ENCODE peak calls at places on chromosomes 13 and 19, in six cellular contexts. N, U, O, Q, R and B are unnamed samples. For H3K4me1, the result is how much of the 10 kb centered on the place peaks cover.

GRCh38 chr13:53123536-53123935 is 94.9 kb downstream of the OLFM4 start:
- DNase-seq in N (no peak), U (no peak), R (no peak), O (no peak), Q (no peak), B (no peak)

GRCh38 chr19:13866463-13867046 is 10.4 kb upstream of the NANOS3 start:
- DNase-seq in N (no peak), R (no peak), U (no peak), O (no peak), Q (no peak), B (no peak)

GRCh38 chr19:43229315-43229714 is 23.9 kb upstream of the PSG4 start:
- DNase-seq in O (no peak), U (no peak), N (no peak), Q (peak), R (no peak), B (no peak)

GRCh38 chr13:34561033-34561432 is 381.0 kb upstream of the NBEA start:
- DNase-seq in R (no peak), U (no peak), N (no peak), O (no peak), Q (no peak), B (no peak)

GRCh38 chr19:30406220-30406944 is 34.2 kb downstream of the ZNF536 start:
- DNase-seq in U (no peak), O (no peak), N (no peak), R (no peak), Q (no peak), B (no peak)

GRCh38 chr13:23899555-23899954 is 2.3 kb upstream of the C1QTNF9B start:
- DNase-seq in Q (peak), O (no peak), U (no peak), R (no peak), N (peak), B (no peak)

GRCh38 chr19:51695088-51695487 is 2.0 kb downstream of the SPACA6 start:
- DNase-seq in U (no peak), Q (no peak), R (no peak), N (no peak), O (no peak), B (no peak)

GRCh38 chr19:56838930-56839664 is 1.4 kb downstream of the PEG3 start:
- DNase-seq in N (peak), U (peak), Q (no peak), O (peak), R (no peak), B (peak)

GRCh38 chr13:30111810-30112209 is 195.5 kb downstream of the KATNAL1 start:
- DNase-seq in U (no peak), O (no peak), N (no peak), Q (no peak), R (no peak), B (no peak)

GRCh38 chr13:25352806-25353205 is 19.0 kb upstream of the ATP8A2 start:
- DNase-seq in Q (no peak), O (no peak), R (no peak), U (no peak), N (no peak), B (no peak)

GRCh38 chr13:39263033-39263432 is 224.8 kb downstream of the NHLRC3 start:
- DNase-seq in N (peak), R (no peak), U (no peak), Q (peak), O (peak), B (no peak)

GRCh38 chr19:10961073-10961762 is 388 bp downstream of the SMARCA4 start:
- DNase-seq in Q (no peak), R (no peak), N (peak), O (peak), U (no peak), B (peak)

GRCh38 chr19:46355234-46355990 is 8.5 kb downstream of the PPP5C start:
- DNase-seq in U (no peak), N (no peak), R (no peak), Q (no peak), O (no peak), B (peak)

GRCh38 chr19:57192064-57192395 is 730 bp downstream of the ZNF264 start:
- DNase-seq in U (no peak), Q (peak), R (no peak), O (no peak), N (no peak), B (no peak)

GRCh38 chr13:50521750-50522149 is 321.7 kb downstream of the DLEU7 start:
- DNase-seq in R (no peak), Q (peak), U (no peak), N (no peak), O (no peak), B (no peak)

GRCh38 chr13:89541091-89542030 is 1806.1 kb upstream of the MIR17HG start:
- DNase-seq in Q (no peak), N (no peak), U (no peak), R (no peak), O (no peak), B (no peak)

GRCh38 chr19:38731654-38732301 is 12.5 kb downstream of the CAPN12 start:
- DNase-seq in N (no peak), R (no peak), Q (no peak), O (no peak), U (no peak), B (peak)

GRCh38 chr13:98343461-98343860 is 166.4 kb upstream of the RNF113B start:
- DNase-seq in U (no peak), Q (no peak), O (no peak), R (no peak), N (no peak), B (no peak)

GRCh38 chr13:102697929-102698648 is 3.2 kb upstream of the METTL21C start:
- DNase-seq in R (no peak), U (no peak), N (no peak), Q (no peak), O (no peak), B (no peak)

GRCh38 chr19:6229216-6229913 is 50.4 kb downstream of the MLLT1 start:
- DNase-seq in Q (no peak), R (no peak), O (no peak), U (no peak), N (no peak), B (no peak)

GRCh38 chr13:21608961-21609360 is 5.0 kb upstream of the MICU2 start:
- DNase-seq in O (no peak), N (no peak), U (no peak), R (no peak), Q (no peak), B (no peak)

GRCh38 chr19:3671680-3672574 is 28.3 kb downstream of the PIP5K1C start:
- DNase-seq in N (no peak), R (no peak), O (no peak), Q (peak), U (no peak), B (no peak)

GRCh38 chr13:40613192-40613818 is 53.1 kb downstream of the FOXO1 start:
- DNase-seq in R (no peak), Q (no peak), O (no peak), U (no peak), N (no peak), B (peak)

GRCh38 chr19:47608908-47609879 is at the start of gene BICRA:
- DNase-seq in Q (peak), O (peak), N (peak), U (peak), R (no peak), B (peak)

GRCh38 chr19:19628499-19629134 is 597 bp upstream of the LPAR2 start:
- DNase-seq in U (no peak), Q (peak), R (peak), N (peak), O (no peak), B (no peak)

GRCh38 chr13:30153871-30154426 is 153.4 kb downstream of the KATNAL1 start:
- DNase-seq in Q (peak), R (no peak), U (no peak), N (no peak), O (no peak), B (peak)

GRCh38 chr13:27869436-27870090 is 50.2 kb upstream of the PDX1 start:
- DNase-seq in O (no peak), U (no peak), Q (no peak), N (no peak), R (no peak), B (no peak)

GRCh38 chr13:28171266-28171665 is 32.9 kb downstream of the PAN3 start:
- DNase-seq in Q (no peak), R (no peak), O (no peak), U (no peak), N (no peak), B (no peak)

GRCh38 chr13:75226092-75226491 is 255.9 kb downstream of the TBC1D4 start:
- DNase-seq in N (no peak), O (no peak), R (peak), U (no peak), Q (no peak), B (no peak)

GRCh38 chr13:92221916-92222315 is 823.5 kb downstream of the GPC5 start:
- DNase-seq in O (no peak), R (no peak), U (no peak), N (no peak), Q (no peak), B (no peak)

GRCh38 chr19:51727349-51727880 is 3.6 kb upstream of the HAS1 start:
- DNase-seq in N (no peak), R (no peak), O (no peak), Q (no peak), U (no peak), B (no peak)

GRCh38 chr13:38636756-38637155 is 50.1 kb upstream of the FREM2 start:
- DNase-seq in U (no peak), O (no peak), R (no peak), N (no peak), Q (no peak), B (no peak)

GRCh38 chr19:27733551-27734266 is 1479.2 kb downstream of the UQCRFS1 start:
- DNase-seq in O (no peak), R (no peak), Q (no peak), N (no peak), U (no peak), B (no peak)

GRCh38 chr13:48437381-48437780 is 24.5 kb upstream of the LPAR6 start:
- DNase-seq in U (no peak), R (no peak), Q (peak), O (peak), N (peak), B (peak)

GRCh38 chr19:13004273-13004672 is 9.0 kb downstream of the NFIX start:
- DNase-seq in O (no peak), R (no peak), U (no peak), Q (no peak), N (no peak), B (no peak)

GRCh38 chr13:78608705-78609463 is 5.5 kb upstream of the POU4F1 start:
- DNase-seq in U (no peak), Q (no peak), N (no peak), O (no peak), R (no peak), B (no peak)

GRCh38 chr19:13102416-13102665 is 317 bp downstream of the LYL1 start:
- DNase-seq in U (no peak), Q (no peak), N (no peak), O (no peak), R (no peak), B (no peak)

GRCh38 chr13:111119966-111120365 is 4.9 kb downstream of the ARHGEF7 start:
- DNase-seq in O (no peak), U (no peak), R (no peak), N (no peak), Q (peak), B (no peak)

GRCh38 chr19:12478234-12478941 is 6.2 kb downstream of the ZNF709 start:
- DNase-seq in Q (no peak), O (no peak), U (no peak), R (no peak), N (no peak), B (no peak)

DNA sequence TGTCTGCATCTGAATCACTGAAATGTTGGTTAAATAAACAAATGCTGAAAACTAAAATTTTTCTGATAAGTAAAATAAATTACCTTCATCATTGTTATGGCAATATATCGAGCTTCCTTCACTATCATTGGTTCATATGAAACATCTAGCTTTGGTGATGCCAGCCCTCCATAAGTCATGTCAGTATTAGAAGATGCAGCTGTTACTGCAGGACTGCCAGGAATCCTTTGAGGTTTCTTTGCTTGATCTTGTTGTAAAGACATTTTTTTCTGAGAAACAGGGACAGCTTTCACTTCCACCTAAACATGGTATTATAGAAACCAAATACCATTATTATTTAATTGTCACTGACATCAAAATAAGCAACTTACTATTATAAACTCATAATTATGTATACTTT is 123.7 kb upstream of the FBXL3 start:
- DNase-seq in N (no peak), R (no peak), U (no peak), Q (peak), O (no peak), B (no peak)
- H3K4me1 ChIP-seq in N (under half), R (under half), U (under half), Q (under half), O (under half), B (under half)

GRCh38 chr13:76937416-76937815 is 10.9 kb upstream of the ACOD1 start:
- DNase-seq in O (no peak), N (no peak), U (no peak), R (no peak), Q (peak), B (no peak)
- H3K27ac ChIP-seq in O (no peak), N (no peak), U (peak), R (no peak), Q (peak), B (no peak)

DNA sequence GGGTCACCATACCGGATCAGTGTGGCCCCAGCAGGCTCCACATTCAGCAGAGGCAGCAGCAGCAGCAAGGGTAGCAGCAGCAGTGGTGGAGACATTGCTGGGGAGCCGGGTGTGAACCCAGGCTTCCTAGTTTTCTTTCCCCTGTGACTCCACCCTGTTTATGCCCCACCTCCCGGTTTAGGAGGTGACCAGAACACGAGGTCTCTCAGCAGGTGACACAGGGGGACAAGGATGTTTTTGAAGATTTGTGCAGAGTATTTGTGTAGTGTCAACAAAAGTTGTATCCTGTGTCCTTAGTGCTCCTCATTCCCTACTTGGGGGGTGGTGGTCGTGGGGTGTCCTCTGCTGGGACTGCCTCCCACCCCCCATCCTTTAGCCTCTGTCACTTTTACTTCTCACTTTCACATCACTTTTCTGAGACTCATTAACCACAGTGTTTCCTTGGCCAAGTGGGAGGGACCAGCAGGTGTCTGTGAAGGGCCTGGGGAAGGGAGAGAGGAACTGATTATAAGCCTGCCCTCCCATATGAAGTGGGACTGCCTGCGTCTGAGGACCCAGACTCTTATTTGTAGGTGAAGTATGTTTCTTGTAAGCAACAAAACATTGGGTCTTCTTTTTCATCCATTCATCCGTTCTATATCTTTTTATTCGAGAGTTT is 15.6 kb upstream of the KCNC3 start:
- DNase-seq in N (no peak), U (no peak), Q (no peak), O (no peak), R (no peak), B (no peak)
- TF ChIP-seq POLR2A in N (no peak), U (no peak), Q (no peak), O (no peak), R (no peak), B (no peak)

GRCh38 chr19:55673889-55674288 is 1.1 kb upstream of the EPN1 start:
- DNase-seq in N (no peak), O (no peak), R (no peak), Q (no peak), U (no peak), B (no peak)
- H3K4me1 ChIP-seq in N (under half), O (under half), R (under half), Q (under half), U (half or more), B (under half)

GRCh38 chr19:608155-609000 is 18.7 kb downstream of the HCN2 start:
- DNase-seq in R (no peak), O (no peak), Q (no peak), N (no peak), U (no peak), B (no peak)

GRCh38 chr19:610801-611505 is 21.3 kb downstream of the HCN2 start:
- DNase-seq in U (no peak), O (peak), N (peak), R (no peak), Q (peak), B (no peak)

GRCh38 chr19:611506-611869 is 21.8 kb downstream of the HCN2 start:
- DNase-seq in O (no peak), Q (peak), U (no peak), R (no peak), N (no peak), B (no peak)

GRCh38 chr19:609001-609340 is 19.3 kb downstream of the HCN2 start:
- DNase-seq in R (no peak), U (no peak), N (no peak), Q (no peak), O (no peak), B (no peak)

GRCh38 chr19:610071-610800 is 20.6 kb downstream of the HCN2 start:
- DNase-seq in R (no peak), Q (no peak), O (no peak), N (no peak), U (no peak), B (no peak)
- H3K27ac ChIP-seq in R (no peak), Q (no peak), O (no peak), N (no peak), U (peak), B (no peak)

DNA sequence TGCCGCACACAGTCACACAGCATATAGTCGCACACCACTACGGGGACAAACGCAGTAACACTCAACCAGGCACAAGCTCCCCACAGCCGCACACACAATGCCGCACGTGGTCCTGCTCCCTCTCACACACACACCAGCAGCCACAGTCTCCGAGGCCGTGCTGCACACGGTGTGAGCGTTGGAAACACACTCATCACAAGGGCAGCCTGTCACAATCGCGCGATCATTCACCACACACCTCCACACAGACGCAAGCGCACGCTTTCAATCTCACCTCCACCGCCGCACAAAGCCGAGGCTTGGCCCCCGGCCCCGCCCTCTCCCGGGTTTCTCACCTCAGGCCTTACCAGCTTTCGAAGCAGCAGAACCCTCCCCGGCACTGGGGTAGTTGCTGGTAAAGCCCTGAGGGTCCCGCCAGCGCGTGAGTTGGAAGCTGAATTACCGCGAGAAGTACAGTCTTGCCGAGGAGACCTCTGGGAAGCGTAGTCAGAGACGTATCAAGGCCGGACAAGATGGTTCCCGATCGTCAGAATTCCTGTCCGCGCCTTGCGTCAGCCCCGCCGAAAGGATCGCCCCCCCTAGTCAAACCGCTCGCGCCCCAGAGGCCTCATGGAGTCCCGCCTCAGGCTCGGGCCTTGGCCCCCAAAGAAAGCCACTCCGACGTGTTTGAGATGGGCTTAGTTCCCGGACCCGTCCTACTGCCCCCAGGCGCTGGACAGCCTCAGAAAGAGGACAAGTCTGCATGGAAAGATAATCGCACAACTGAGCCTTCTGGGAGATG is at the start of gene ZNF566:
- DNase-seq in Q (peak), U (peak), R (peak), N (peak), O (peak), B (peak)
- TF ChIP-seq POLR2A in Q (peak), U (no peak), R (peak), N (peak), O (no peak), B (peak)

GRCh38 chr13:114068723-114069322 is 63.6 kb downstream of the RASA3 start:
- DNase-seq in U (no peak), O (peak), Q (peak), R (no peak), N (no peak), B (peak)
- H3K4me1 ChIP-seq in U (half or more), O (under half), Q (under half), R (under half), N (under half), B (half or more)

GRCh38 chr13:42271337-42272114 is 426 bp upstream of the AKAP11 start:
- DNase-seq in O (peak), Q (peak), R (peak), N (peak), U (peak), B (peak)

GRCh38 chr13:42270857-42271215 is 1.1 kb upstream of the AKAP11 start:
- DNase-seq in Q (no peak), R (no peak), U (no peak), N (no peak), O (no peak), B (no peak)

GRCh38 chr13:42270160-42270856 is 1.6 kb upstream of the AKAP11 start:
- DNase-seq in U (no peak), N (no peak), R (no peak), Q (no peak), O (no peak), B (no peak)

GRCh38 chr13:42260885-42261654 is 10.9 kb upstream of the AKAP11 start:
- DNase-seq in O (no peak), N (no peak), U (no peak), Q (no peak), R (no peak), B (no peak)

DNA sequence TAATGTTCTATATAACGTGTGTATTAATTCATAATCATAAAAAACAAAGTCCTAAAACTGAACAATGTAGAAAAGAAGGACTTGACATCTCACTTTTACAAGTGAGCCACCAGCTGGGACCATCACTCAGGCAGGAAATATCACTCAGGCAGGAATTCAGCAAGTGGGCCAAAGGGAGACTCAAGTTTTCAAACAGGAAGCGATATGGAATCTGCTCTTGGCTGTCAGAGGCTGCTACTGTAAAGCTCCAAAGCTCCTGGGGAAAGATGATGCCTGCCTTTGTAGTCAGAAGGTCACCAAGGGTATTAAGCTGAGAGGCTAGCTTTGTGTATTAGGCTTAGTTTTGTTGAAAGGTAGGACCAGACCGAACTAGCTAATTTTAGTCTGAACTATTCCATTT is 5.5 kb upstream of the AKAP11 start:
- DNase-seq in N (no peak), R (no peak), Q (peak), U (no peak), O (no peak), B (no peak)
- H3K27ac ChIP-seq in N (no peak), R (no peak), Q (no peak), U (no peak), O (no peak), B (no peak)

GRCh38 chr13:112877976-112878955 is 90.7 kb upstream of the MCF2L start:
- DNase-seq in O (no peak), U (no peak), R (no peak), N (no peak), Q (no peak), B (peak)
- TF ChIP-seq POLR2A in O (no peak), U (no peak), R (no peak), N (no peak), Q (no peak), B (no peak)